ENCODE peak calls at places on chromosomes 2 and 18, in four cellular contexts. W is GM04504, I is amniotic stem cell, D is NCI-H510A treated with DMSO at 0.1 percent for 48 hours. O is an unnamed sample.

GRCh38 chr18:75070625-75071483 is 138.1 kb downstream of the PTGR3 start:
- DNase-seq in W (peak), I (peak), D (peak), O (peak)

GRCh38 chr2:39141346-39142011 is 20.6 kb upstream of the SOS1 start:
- DNase-seq in I (no peak), W (no peak), D (no peak), O (no peak)

GRCh38 chr2:55364189-55365055 is 55.2 kb downstream of the CCDC88A start:
- DNase-seq in W (peak), D (no peak), I (peak), O (no peak)

GRCh38 chr2:175187378-175187777 is 5.9 kb upstream of the ATP5MC3 start:
- DNase-seq in D (no peak), W (no peak), I (no peak), O (no peak)

GRCh38 chr2:10133007-10133647 is 10.6 kb downstream of the RRM2 start:
- DNase-seq in I (no peak), D (no peak), W (no peak), O (no peak)

GRCh38 chr2:59974051-59974766 is 579.2 kb downstream of the BCL11A start:
- DNase-seq in I (no peak), W (no peak), D (no peak), O (no peak)

GRCh38 chr2:10145519-10146357 is 23.2 kb downstream of the RRM2 start:
- DNase-seq in W (no peak), I (no peak), D (no peak), O (no peak)

GRCh38 chr2:112493858-112494648 is 12.1 kb downstream of the TTL start:
- DNase-seq in I (no peak), W (peak), D (no peak), O (no peak)

GRCh38 chr2:222864296-222864695 is 3.5 kb downstream of the ACSL3 start:
- DNase-seq in D (no peak), I (no peak), W (no peak), O (no peak)

GRCh38 chr2:223941579-223942277 is 3.4 kb downstream of the WDFY1 start:
- DNase-seq in I (peak), D (no peak), W (no peak), O (no peak)

GRCh38 chr18:9961031-9961430 is 47.2 kb downstream of the VAPA start:
- DNase-seq in D (no peak), I (no peak), W (peak), O (no peak)

GRCh38 chr2:240921319-240922233 is 15.4 kb downstream of the CROCC2 start:
- DNase-seq in I (peak), D (no peak), W (peak), O (no peak)

GRCh38 chr2:7530001-7530400 is 612.8 kb downstream of the RNF144A start:
- DNase-seq in D (no peak), W (no peak), I (no peak), O (no peak)

O was measured in DMS153.